ENCODE peak calls at places on chromosome 5, in five cellular contexts. One of them, this sample, is unnamed.

GRCh38 chr5:170758481-170758880 is 25.0 kb upstream of the GABRP start:
- DNase-seq in breast epithelium: no peak
- DNase-seq in heart right ventricle: no peak
- DNase-seq in CD8-positive, alpha-beta T cell: no peak
- DNase-seq in uterus: no peak
- DNase-seq in this sample: no peak

GRCh38 chr5:58794875-58795274 is 212.0 kb downstream of the RAB3C start:
- DNase-seq in CD8-positive, alpha-beta T cell: no peak
- DNase-seq in breast epithelium: no peak
- DNase-seq in uterus: no peak
- DNase-seq in heart right ventricle: no peak
- DNase-seq in this sample: no peak

GRCh38 chr5:93960044-93960443 is 218.6 kb upstream of the POU5F2 start:
- DNase-seq in breast epithelium: no peak
- DNase-seq in CD8-positive, alpha-beta T cell: no peak
- DNase-seq in uterus: no peak
- DNase-seq in heart right ventricle: no peak
- DNase-seq in this sample: no peak

GRCh38 chr5:38367966-38368365 is 109.6 kb downstream of the EGFLAM start:
- DNase-seq in uterus: no peak
- DNase-seq in CD8-positive, alpha-beta T cell: no peak
- DNase-seq in breast epithelium: no peak
- DNase-seq in heart right ventricle: no peak
- DNase-seq in this sample: no peak

GRCh38 chr5:9924614-9925013 is 294.5 kb upstream of the TAS2R1 start:
- DNase-seq in uterus: no peak
- DNase-seq in heart right ventricle: no peak
- DNase-seq in CD8-positive, alpha-beta T cell: no peak
- DNase-seq in breast epithelium: no peak
- DNase-seq in this sample: peak; percentile 58

GRCh38 chr5:172849636-172850453 is 15.8 kb downstream of the ERGIC1 start:
- DNase-seq in heart right ventricle: no peak
- DNase-seq in uterus: no peak
- DNase-seq in breast epithelium: no peak
- DNase-seq in CD8-positive, alpha-beta T cell: no peak
- DNase-seq in this sample: peak; percentile 71

GRCh38 chr5:39668980-39669379 is 244.2 kb upstream of the DAB2 start:
- DNase-seq in CD8-positive, alpha-beta T cell: no peak
- DNase-seq in heart right ventricle: no peak
- DNase-seq in uterus: no peak
- DNase-seq in breast epithelium: no peak
- DNase-seq in this sample: no peak

GRCh38 chr5:157165668-157166067 is 396 bp downstream of the GARIN3 start:
- DNase-seq in CD8-positive, alpha-beta T cell: no peak
- DNase-seq in heart right ventricle: no peak
- DNase-seq in breast epithelium: no peak
- DNase-seq in uterus: no peak
- DNase-seq in this sample: no peak

GRCh38 chr5:147055850-147056523 is 177.4 kb upstream of the PPP2R2B start:
- DNase-seq in heart right ventricle: no peak
- DNase-seq in uterus: no peak
- DNase-seq in CD8-positive, alpha-beta T cell: no peak
- DNase-seq in breast epithelium: no peak
- DNase-seq in this sample: no peak

GRCh38 chr5:112779531-112779930 is 41.8 kb downstream of the APC start:
- DNase-seq in CD8-positive, alpha-beta T cell: no peak
- DNase-seq in uterus: no peak
- DNase-seq in heart right ventricle: no peak
- DNase-seq in breast epithelium: no peak
- DNase-seq in this sample: peak; percentile 19

GRCh38 chr5:169095976-169096375 is 205.0 kb downstream of the SLIT3 start:
- DNase-seq in heart right ventricle: no peak
- DNase-seq in breast epithelium: no peak
- DNase-seq in uterus: no peak
- DNase-seq in CD8-positive, alpha-beta T cell: no peak
- DNase-seq in this sample: no peak

GRCh38 chr5:36059571-36060515 is 6.8 kb downstream of the UGT3A2 start:
- DNase-seq in uterus: no peak
- DNase-seq in CD8-positive, alpha-beta T cell: no peak
- DNase-seq in heart right ventricle: no peak
- DNase-seq in breast epithelium: no peak
- DNase-seq in this sample: no peak

GRCh38 chr5:106154280-106154716 is 1516.4 kb downstream of the EFNA5 start:
- DNase-seq in uterus: no peak
- DNase-seq in CD8-positive, alpha-beta T cell: no peak
- DNase-seq in heart right ventricle: peak; percentile 10
- DNase-seq in breast epithelium: no peak
- DNase-seq in this sample: no peak

GRCh38 chr5:159894149-159894720 is 22.0 kb upstream of the ADRA1B start:
- DNase-seq in uterus: no peak
- DNase-seq in CD8-positive, alpha-beta T cell: no peak
- DNase-seq in heart right ventricle: no peak
- DNase-seq in breast epithelium: no peak
- DNase-seq in this sample: no peak

DNA sequence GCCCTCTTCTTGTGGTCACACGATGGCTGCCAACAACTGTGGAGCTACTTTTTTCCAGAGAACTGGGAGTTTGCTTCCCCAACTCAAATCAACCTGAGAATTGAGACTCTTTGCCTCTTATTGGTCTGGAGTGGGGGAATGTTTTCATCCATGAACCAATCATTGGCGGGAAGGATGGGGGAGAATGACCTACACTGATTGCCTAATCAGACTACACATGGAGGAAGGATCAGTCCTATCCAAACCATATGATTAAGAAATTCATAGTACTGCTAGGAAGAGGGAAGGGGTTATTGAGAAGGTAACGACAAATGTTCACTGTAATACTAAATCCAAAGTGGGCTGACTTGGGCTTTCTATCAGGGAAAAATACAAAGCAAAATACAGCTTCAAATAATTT is 7.9 kb upstream of the KIF2A start:
- DNase-seq in breast epithelium: no peak
- DNase-seq in CD8-positive, alpha-beta T cell: no peak
- DNase-seq in uterus: no peak
- DNase-seq in heart right ventricle: no peak
- DNase-seq in this sample: no peak
- H3K4me1 ChIP-seq in breast epithelium: no peaks in the 10 kb centered on the region
- H3K4me1 ChIP-seq in CD8-positive, alpha-beta T cell: peaks cover 45% of the 10 kb centered on the region
- H3K4me1 ChIP-seq in uterus: no peaks in the 10 kb centered on the region
- H3K4me1 ChIP-seq in heart right ventricle: no peaks in the 10 kb centered on the region
- H3K4me1 ChIP-seq in this sample: no peaks in the 10 kb centered on the region

DNA sequence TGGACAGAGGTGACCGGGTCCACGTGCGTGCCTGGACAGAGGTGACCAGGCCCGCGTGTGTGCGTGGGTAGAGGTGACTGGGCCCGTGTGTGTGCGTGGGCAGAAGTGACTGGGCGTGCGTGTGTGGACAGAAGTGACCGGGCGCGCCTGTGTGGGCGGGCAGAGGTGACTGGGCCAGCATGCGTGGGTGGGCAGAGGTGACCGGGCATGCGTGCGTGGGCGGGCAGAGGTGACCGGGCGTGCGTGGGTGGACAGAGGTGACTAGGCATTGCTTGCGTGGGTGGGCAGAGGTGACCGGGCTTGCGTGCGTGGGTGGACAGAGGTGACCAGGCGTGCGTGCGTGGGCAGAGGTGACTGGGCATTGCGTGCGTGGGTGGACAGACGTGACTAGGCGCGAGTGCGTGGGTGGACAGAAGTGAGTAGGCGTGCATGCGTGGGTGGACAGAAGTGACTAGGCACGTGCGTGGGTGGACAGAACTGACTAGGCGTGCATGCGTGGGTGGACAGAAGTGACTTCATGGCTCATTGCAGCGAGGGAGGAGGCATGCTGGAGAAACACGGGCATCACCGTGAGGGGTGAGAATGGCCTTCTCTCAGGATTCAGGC is 254.1 kb upstream of the IRX4 start:
- DNase-seq in breast epithelium: no peak
- DNase-seq in CD8-positive, alpha-beta T cell: no peak
- DNase-seq in heart right ventricle: no peak
- DNase-seq in uterus: no peak
- DNase-seq in this sample: peak; percentile 59
- H3K4me1 ChIP-seq in breast epithelium: no peaks in the 10 kb centered on the region
- H3K4me1 ChIP-seq in CD8-positive, alpha-beta T cell: no peaks in the 10 kb centered on the region
- H3K4me1 ChIP-seq in heart right ventricle: no peaks in the 10 kb centered on the region
- H3K4me1 ChIP-seq in uterus: no peaks in the 10 kb centered on the region
- H3K4me1 ChIP-seq in this sample: no peaks in the 10 kb centered on the region

GRCh38 chr5:179263391-179264052 is 81.7 kb downstream of the ADAMTS2 start:
- DNase-seq in heart right ventricle: no peak
- DNase-seq in CD8-positive, alpha-beta T cell: no peak
- DNase-seq in breast epithelium: peak; percentile 48
- DNase-seq in uterus: peak; percentile 64
- DNase-seq in this sample: peak; percentile 81

GRCh38 chr5:179265529-179266290 is 79.6 kb downstream of the ADAMTS2 start:
- DNase-seq in CD8-positive, alpha-beta T cell: no peak
- DNase-seq in uterus: peak; percentile 98
- DNase-seq in breast epithelium: peak; percentile 72
- DNase-seq in heart right ventricle: peak; percentile 89
- DNase-seq in this sample: peak; percentile 99

GRCh38 chr5:179264641-179265528 is 80.4 kb downstream of the ADAMTS2 start:
- DNase-seq in heart right ventricle: no peak
- DNase-seq in breast epithelium: peak; percentile 50
- DNase-seq in CD8-positive, alpha-beta T cell: no peak
- DNase-seq in uterus: peak; percentile 24
- DNase-seq in this sample: peak; percentile 66

GRCh38 chr5:179262126-179262920 is 82.9 kb downstream of the ADAMTS2 start:
- DNase-seq in uterus: peak; percentile 15
- DNase-seq in heart right ventricle: no peak
- DNase-seq in breast epithelium: peak; percentile 51
- DNase-seq in CD8-positive, alpha-beta T cell: no peak
- DNase-seq in this sample: peak; percentile 53

DNA sequence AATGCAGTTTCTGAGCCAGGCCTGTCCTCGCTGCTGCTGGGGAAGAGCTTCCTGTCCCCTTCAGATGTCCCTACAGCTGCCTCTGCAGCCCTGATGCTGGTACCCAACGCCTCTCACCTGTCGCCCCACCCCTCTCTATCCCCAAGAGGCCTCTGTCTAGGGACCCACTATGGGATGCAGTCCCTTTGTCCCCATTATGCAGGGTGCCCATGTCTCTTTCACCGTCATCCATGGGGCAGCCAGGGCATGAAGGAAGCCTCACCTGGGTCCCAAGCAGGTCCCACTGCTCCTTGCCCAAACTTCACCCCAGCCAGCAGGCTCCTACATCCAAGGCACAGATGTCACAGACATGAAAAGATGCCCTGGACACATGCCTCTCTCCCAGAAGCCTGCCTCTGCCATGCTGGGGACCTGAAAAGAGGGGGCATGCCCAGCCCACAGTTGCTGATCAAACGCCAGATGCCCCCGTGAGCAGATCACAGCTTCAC is 81.2 kb downstream of the ADAMTS2 start:
- DNase-seq in uterus: no peak
- DNase-seq in CD8-positive, alpha-beta T cell: no peak
- DNase-seq in heart right ventricle: no peak
- DNase-seq in breast epithelium: no peak
- DNase-seq in this sample: peak; percentile 69
- H3K4me1 ChIP-seq in uterus: peaks cover 21% of the 10 kb centered on the region
- H3K4me1 ChIP-seq in CD8-positive, alpha-beta T cell: no peaks in the 10 kb centered on the region
- H3K4me1 ChIP-seq in heart right ventricle: peaks cover 16% of the 10 kb centered on the region
- H3K4me1 ChIP-seq in breast epithelium: no peaks in the 10 kb centered on the region
- H3K4me1 ChIP-seq in this sample: peaks cover 55% of the 10 kb centered on the region

GRCh38 chr5:177546262-177546741 is 8.1 kb downstream of the FAM193B start:
- DNase-seq in breast epithelium: no peak
- DNase-seq in uterus: peak; percentile 75
- DNase-seq in CD8-positive, alpha-beta T cell: no peak
- DNase-seq in heart right ventricle: peak; percentile 28
- DNase-seq in this sample: peak; percentile 88
- H3K4me1 ChIP-seq in breast epithelium: peaks cover 7% of the 10 kb centered on the region
- H3K4me1 ChIP-seq in uterus: peaks cover 18% of the 10 kb centered on the region
- H3K4me1 ChIP-seq in CD8-positive, alpha-beta T cell: no peaks in the 10 kb centered on the region
- H3K4me1 ChIP-seq in heart right ventricle: peaks cover 51% of the 10 kb centered on the region
- H3K4me1 ChIP-seq in this sample: peaks cover 42% of the 10 kb centered on the region